ENCODE peak calls at places on chromosomes 3 and 15, in eight cellular contexts. One of them, this sample, is unnamed.

GRCh38 chr3:54965746-54966145 is 37.9 kb upstream of the LRTM1 start:
- DNase-seq in kidney glomerular epithelial cell: peak
- DNase-seq in kidney tubule cell: peak
- DNase-seq in substantia nigra: no peak
- DNase-seq in A172: peak
- DNase-seq in NCI-H1436: no peak
- DNase-seq in T-helper 2 cell: no peak
- DNase-seq in heart right ventricle: no peak
- DNase-seq in this sample: no peak

GRCh38 chr3:10263549-10264363 is 15.5 kb downstream of the TATDN2 start:
- DNase-seq in kidney glomerular epithelial cell: no peak
- DNase-seq in kidney tubule cell: peak
- DNase-seq in substantia nigra: no peak
- DNase-seq in A172: peak
- DNase-seq in NCI-H1436: no peak
- DNase-seq in T-helper 2 cell: peak
- DNase-seq in heart right ventricle: peak
- DNase-seq in this sample: no peak

GRCh38 chr15:47184405-47185221 is 532.7 kb upstream of the SEMA6D start:
- DNase-seq in kidney glomerular epithelial cell: no peak
- DNase-seq in kidney tubule cell: peak
- DNase-seq in substantia nigra: no peak
- DNase-seq in A172: no peak
- DNase-seq in NCI-H1436: peak
- DNase-seq in T-helper 2 cell: no peak
- DNase-seq in heart right ventricle: no peak
- DNase-seq in this sample: peak

GRCh38 chr15:47066386-47066785 is 650.9 kb upstream of the SEMA6D start:
- DNase-seq in kidney glomerular epithelial cell: no peak
- DNase-seq in kidney tubule cell: no peak
- DNase-seq in substantia nigra: no peak
- DNase-seq in A172: no peak
- DNase-seq in NCI-H1436: no peak
- DNase-seq in T-helper 2 cell: no peak
- DNase-seq in heart right ventricle: no peak
- DNase-seq in this sample: no peak

GRCh38 chr3:134651347-134652041 is 672 bp upstream of the KY start:
- DNase-seq in kidney glomerular epithelial cell: no peak
- DNase-seq in kidney tubule cell: peak
- DNase-seq in substantia nigra: peak
- DNase-seq in A172: no peak
- DNase-seq in NCI-H1436: no peak
- DNase-seq in T-helper 2 cell: no peak
- DNase-seq in heart right ventricle: peak
- DNase-seq in this sample: no peak

GRCh38 chr3:72490688-72491430 is 357.4 kb downstream of the SHQ1 start:
- DNase-seq in kidney glomerular epithelial cell: no peak
- DNase-seq in kidney tubule cell: no peak
- DNase-seq in substantia nigra: no peak
- DNase-seq in A172: no peak
- DNase-seq in NCI-H1436: peak
- DNase-seq in T-helper 2 cell: no peak
- DNase-seq in heart right ventricle: no peak
- DNase-seq in this sample: peak

GRCh38 chr3:138043266-138044029 is 33.5 kb downstream of the CLDN18 start:
- DNase-seq in kidney glomerular epithelial cell: no peak
- DNase-seq in kidney tubule cell: peak
- DNase-seq in substantia nigra: no peak
- DNase-seq in A172: peak
- DNase-seq in NCI-H1436: no peak
- DNase-seq in T-helper 2 cell: no peak
- DNase-seq in heart right ventricle: no peak
- DNase-seq in this sample: no peak

GRCh38 chr15:38217788-38218609 is 34.6 kb upstream of the SPRED1 start:
- DNase-seq in kidney glomerular epithelial cell: no peak
- DNase-seq in kidney tubule cell: no peak
- DNase-seq in substantia nigra: no peak
- DNase-seq in A172: no peak
- DNase-seq in NCI-H1436: no peak
- DNase-seq in T-helper 2 cell: no peak
- DNase-seq in heart right ventricle: no peak
- DNase-seq in this sample: no peak

GRCh38 chr15:36753173-36753572 is 173.7 kb downstream of the CDIN1 start:
- DNase-seq in kidney glomerular epithelial cell: no peak
- DNase-seq in kidney tubule cell: no peak
- DNase-seq in substantia nigra: no peak
- DNase-seq in A172: no peak
- DNase-seq in NCI-H1436: no peak
- DNase-seq in T-helper 2 cell: no peak
- DNase-seq in heart right ventricle: no peak
- DNase-seq in this sample: no peak

GRCh38 chr3:46127503-46127902 is 80.6 kb downstream of the CCR1 start:
- DNase-seq in kidney glomerular epithelial cell: peak
- DNase-seq in kidney tubule cell: peak
- DNase-seq in substantia nigra: no peak
- DNase-seq in A172: peak
- DNase-seq in NCI-H1436: no peak
- DNase-seq in T-helper 2 cell: no peak
- DNase-seq in heart right ventricle: no peak
- DNase-seq in this sample: no peak

GRCh38 chr3:158471639-158472294 is 99.2 kb upstream of the MLF1 start:
- DNase-seq in kidney glomerular epithelial cell: no peak
- DNase-seq in kidney tubule cell: no peak
- DNase-seq in substantia nigra: no peak
- DNase-seq in A172: peak
- DNase-seq in NCI-H1436: no peak
- DNase-seq in T-helper 2 cell: no peak
- DNase-seq in heart right ventricle: no peak
- DNase-seq in this sample: no peak

GRCh38 chr15:39404767-39405173 is 176.1 kb upstream of the THBS1 start:
- DNase-seq in kidney glomerular epithelial cell: no peak
- DNase-seq in kidney tubule cell: peak
- DNase-seq in substantia nigra: no peak
- DNase-seq in A172: peak
- DNase-seq in NCI-H1436: no peak
- DNase-seq in T-helper 2 cell: no peak
- DNase-seq in heart right ventricle: no peak
- DNase-seq in this sample: no peak

GRCh38 chr3:60045686-60046085 is 995.9 kb upstream of the CFAP20DC start:
- DNase-seq in kidney glomerular epithelial cell: no peak
- DNase-seq in kidney tubule cell: no peak
- DNase-seq in substantia nigra: no peak
- DNase-seq in A172: no peak
- DNase-seq in NCI-H1436: no peak
- DNase-seq in T-helper 2 cell: no peak
- DNase-seq in heart right ventricle: no peak
- DNase-seq in this sample: no peak

GRCh38 chr3:61913657-61914056 is 352.3 kb downstream of the PTPRG start:
- DNase-seq in kidney glomerular epithelial cell: peak
- DNase-seq in kidney tubule cell: peak
- DNase-seq in substantia nigra: no peak
- DNase-seq in A172: no peak
- DNase-seq in NCI-H1436: no peak
- DNase-seq in T-helper 2 cell: no peak
- DNase-seq in heart right ventricle: no peak
- DNase-seq in this sample: no peak

GRCh38 chr3:44478055-44478468 is 592 bp upstream of the ZNF445 start:
- DNase-seq in kidney glomerular epithelial cell: no peak
- DNase-seq in kidney tubule cell: no peak
- DNase-seq in substantia nigra: no peak
- DNase-seq in A172: no peak
- DNase-seq in NCI-H1436: no peak
- DNase-seq in T-helper 2 cell: no peak
- DNase-seq in heart right ventricle: no peak
- DNase-seq in this sample: no peak

GRCh38 chr15:99431661-99432091 is 134.1 kb upstream of the MEF2A start:
- DNase-seq in kidney glomerular epithelial cell: no peak
- DNase-seq in kidney tubule cell: no peak
- DNase-seq in substantia nigra: no peak
- DNase-seq in A172: no peak
- DNase-seq in NCI-H1436: no peak
- DNase-seq in T-helper 2 cell: no peak
- DNase-seq in heart right ventricle: no peak
- DNase-seq in this sample: no peak

GRCh38 chr3:24318668-24319287 is 175.9 kb downstream of the THRB start:
- DNase-seq in kidney glomerular epithelial cell: peak
- DNase-seq in kidney tubule cell: peak
- DNase-seq in substantia nigra: no peak
- DNase-seq in A172: peak
- DNase-seq in NCI-H1436: no peak
- DNase-seq in T-helper 2 cell: no peak
- DNase-seq in heart right ventricle: no peak
- DNase-seq in this sample: no peak

GRCh38 chr3:22495826-22496225 is 707.3 kb upstream of the UBE2E2 start:
- DNase-seq in kidney glomerular epithelial cell: no peak
- DNase-seq in kidney tubule cell: no peak
- DNase-seq in substantia nigra: no peak
- DNase-seq in A172: no peak
- DNase-seq in NCI-H1436: no peak
- DNase-seq in T-helper 2 cell: no peak
- DNase-seq in heart right ventricle: no peak
- DNase-seq in this sample: no peak

GRCh38 chr15:64653757-64654156 is 121.6 kb downstream of the RBPMS2 start:
- DNase-seq in kidney glomerular epithelial cell: no peak
- DNase-seq in kidney tubule cell: no peak
- DNase-seq in substantia nigra: no peak
- DNase-seq in A172: peak
- DNase-seq in NCI-H1436: no peak
- DNase-seq in T-helper 2 cell: no peak
- DNase-seq in heart right ventricle: no peak
- DNase-seq in this sample: no peak

GRCh38 chr15:80154336-80154735 is 1.5 kb downstream of the FAH start:
- DNase-seq in kidney glomerular epithelial cell: no peak
- DNase-seq in kidney tubule cell: no peak
- DNase-seq in substantia nigra: no peak
- DNase-seq in A172: no peak
- DNase-seq in NCI-H1436: no peak
- DNase-seq in T-helper 2 cell: no peak
- DNase-seq in heart right ventricle: no peak
- DNase-seq in this sample: no peak

GRCh38 chr3:191329654-191330308 is 545 bp downstream of the UTS2B start:
- DNase-seq in kidney glomerular epithelial cell: no peak
- DNase-seq in kidney tubule cell: peak
- DNase-seq in substantia nigra: peak
- DNase-seq in A172: peak
- DNase-seq in NCI-H1436: peak
- DNase-seq in T-helper 2 cell: no peak
- DNase-seq in heart right ventricle: peak
- DNase-seq in this sample: peak

GRCh38 chr3:86867990-86868389 is 123.0 kb downstream of the VGLL3 start:
- DNase-seq in kidney glomerular epithelial cell: no peak
- DNase-seq in kidney tubule cell: no peak
- DNase-seq in substantia nigra: no peak
- DNase-seq in A172: no peak
- DNase-seq in NCI-H1436: no peak
- DNase-seq in T-helper 2 cell: no peak
- DNase-seq in heart right ventricle: no peak
- DNase-seq in this sample: no peak

GRCh38 chr15:29471757-29472156 is 202.1 kb upstream of the NSMCE3 start:
- DNase-seq in kidney glomerular epithelial cell: no peak
- DNase-seq in kidney tubule cell: no peak
- DNase-seq in substantia nigra: no peak
- DNase-seq in A172: no peak
- DNase-seq in NCI-H1436: no peak
- DNase-seq in T-helper 2 cell: no peak
- DNase-seq in heart right ventricle: no peak
- DNase-seq in this sample: no peak

GRCh38 chr15:41568350-41569017 is 9.5 kb downstream of the TYRO3 start:
- DNase-seq in kidney glomerular epithelial cell: no peak
- DNase-seq in kidney tubule cell: no peak
- DNase-seq in substantia nigra: peak
- DNase-seq in A172: peak
- DNase-seq in NCI-H1436: no peak
- DNase-seq in T-helper 2 cell: no peak
- DNase-seq in heart right ventricle: no peak
- DNase-seq in this sample: no peak

GRCh38 chr3:141275973-141276372 is 44.3 kb downstream of the PXYLP1 start:
- DNase-seq in kidney glomerular epithelial cell: no peak
- DNase-seq in kidney tubule cell: no peak
- DNase-seq in substantia nigra: no peak
- DNase-seq in A172: no peak
- DNase-seq in NCI-H1436: no peak
- DNase-seq in T-helper 2 cell: no peak
- DNase-seq in heart right ventricle: no peak
- DNase-seq in this sample: no peak

GRCh38 chr15:87777054-87777498 is 479.5 kb downstream of the NTRK3 start:
- DNase-seq in kidney glomerular epithelial cell: peak
- DNase-seq in kidney tubule cell: peak
- DNase-seq in substantia nigra: no peak
- DNase-seq in A172: peak
- DNase-seq in NCI-H1436: no peak
- DNase-seq in T-helper 2 cell: no peak
- DNase-seq in heart right ventricle: peak
- DNase-seq in this sample: no peak

GRCh38 chr15:69893863-69894262 is 203.9 kb downstream of the TLE3 start:
- DNase-seq in kidney glomerular epithelial cell: peak
- DNase-seq in kidney tubule cell: peak
- DNase-seq in substantia nigra: peak
- DNase-seq in A172: peak
- DNase-seq in NCI-H1436: no peak
- DNase-seq in T-helper 2 cell: no peak
- DNase-seq in heart right ventricle: peak
- DNase-seq in this sample: no peak

GRCh38 chr3:159443266-159443665 is 545.4 kb upstream of the IL12A start:
- DNase-seq in kidney glomerular epithelial cell: no peak
- DNase-seq in kidney tubule cell: no peak
- DNase-seq in substantia nigra: no peak
- DNase-seq in A172: peak
- DNase-seq in NCI-H1436: no peak
- DNase-seq in T-helper 2 cell: no peak
- DNase-seq in heart right ventricle: no peak
- DNase-seq in this sample: no peak

GRCh38 chr3:15800780-15801179 is 3.0 kb upstream of the ANKRD28 start:
- DNase-seq in kidney glomerular epithelial cell: no peak
- DNase-seq in kidney tubule cell: no peak
- DNase-seq in substantia nigra: no peak
- DNase-seq in A172: no peak
- DNase-seq in NCI-H1436: no peak
- DNase-seq in T-helper 2 cell: no peak
- DNase-seq in heart right ventricle: no peak
- DNase-seq in this sample: no peak

GRCh38 chr3:59812778-59813558 is 763.1 kb upstream of the CFAP20DC start:
- DNase-seq in kidney glomerular epithelial cell: peak
- DNase-seq in kidney tubule cell: no peak
- DNase-seq in substantia nigra: no peak
- DNase-seq in A172: peak
- DNase-seq in NCI-H1436: no peak
- DNase-seq in T-helper 2 cell: no peak
- DNase-seq in heart right ventricle: no peak
- DNase-seq in this sample: no peak

GRCh38 chr15:25727867-25728600 is 135.1 kb downstream of the ATP10A start:
- DNase-seq in kidney glomerular epithelial cell: no peak
- DNase-seq in kidney tubule cell: no peak
- DNase-seq in substantia nigra: no peak
- DNase-seq in A172: no peak
- DNase-seq in NCI-H1436: no peak
- DNase-seq in T-helper 2 cell: no peak
- DNase-seq in heart right ventricle: no peak
- DNase-seq in this sample: no peak

GRCh38 chr3:59775106-59775505 is 725.3 kb upstream of the CFAP20DC start:
- DNase-seq in kidney glomerular epithelial cell: no peak
- DNase-seq in kidney tubule cell: no peak
- DNase-seq in substantia nigra: no peak
- DNase-seq in A172: no peak
- DNase-seq in NCI-H1436: no peak
- DNase-seq in T-helper 2 cell: no peak
- DNase-seq in heart right ventricle: no peak
- DNase-seq in this sample: no peak

GRCh38 chr15:75840659-75841058 is 2.6 kb upstream of the UBE2Q2 start:
- DNase-seq in kidney glomerular epithelial cell: no peak
- DNase-seq in kidney tubule cell: peak
- DNase-seq in substantia nigra: no peak
- DNase-seq in A172: peak
- DNase-seq in NCI-H1436: no peak
- DNase-seq in T-helper 2 cell: no peak
- DNase-seq in heart right ventricle: peak
- DNase-seq in this sample: no peak

GRCh38 chr3:125556314-125556713 is 36.3 kb upstream of the SNX4 start:
- DNase-seq in kidney glomerular epithelial cell: peak
- DNase-seq in kidney tubule cell: peak
- DNase-seq in substantia nigra: no peak
- DNase-seq in A172: no peak
- DNase-seq in NCI-H1436: no peak
- DNase-seq in T-helper 2 cell: no peak
- DNase-seq in heart right ventricle: no peak
- DNase-seq in this sample: no peak